ENCODE peak calls at places on chromosome 19, in four cellular contexts. One of them, this sample, is unnamed.

GRCh38 chr19:30562981-30563380 is 190.8 kb downstream of the ZNF536 start:
- DNase-seq in hippocampal formation: no peak
- DNase-seq in activated CD4-positive, alpha-beta T cell treated with anti-CD3 and anti-CD28 coated beads for 48 hours: no peak
- DNase-seq in K562: no peak
- DNase-seq in this sample: no peak

GRCh38 chr19:38143847-38144246 is 80.2 kb downstream of the DPF1 start:
- DNase-seq in hippocampal formation: no peak
- DNase-seq in activated CD4-positive, alpha-beta T cell treated with anti-CD3 and anti-CD28 coated beads for 48 hours: no peak
- DNase-seq in K562: no peak
- DNase-seq in this sample: no peak

GRCh38 chr19:35006342-35006998 is 6.3 kb downstream of the GRAMD1A start:
- DNase-seq in hippocampal formation: no peak
- DNase-seq in activated CD4-positive, alpha-beta T cell treated with anti-CD3 and anti-CD28 coated beads for 48 hours: no peak
- DNase-seq in K562: no peak
- DNase-seq in this sample: peak

GRCh38 chr19:18233224-18233825 is 7.1 kb upstream of the PDE4C start:
- DNase-seq in hippocampal formation: no peak
- DNase-seq in activated CD4-positive, alpha-beta T cell treated with anti-CD3 and anti-CD28 coated beads for 48 hours: peak
- DNase-seq in K562: peak
- DNase-seq in this sample: peak

GRCh38 chr19:38892841-38893240 is 6.6 kb downstream of the SIRT2 start:
- DNase-seq in hippocampal formation: no peak
- DNase-seq in activated CD4-positive, alpha-beta T cell treated with anti-CD3 and anti-CD28 coated beads for 48 hours: no peak
- DNase-seq in K562: no peak
- DNase-seq in this sample: no peak

GRCh38 chr19:43148233-43148632 is 38.1 kb downstream of the PSG5 start:
- DNase-seq in hippocampal formation: no peak
- DNase-seq in activated CD4-positive, alpha-beta T cell treated with anti-CD3 and anti-CD28 coated beads for 48 hours: no peak
- DNase-seq in K562: no peak
- DNase-seq in this sample: no peak

GRCh38 chr19:40716031-40716654 is 543 bp downstream of the COQ8B start:
- DNase-seq in hippocampal formation: no peak
- DNase-seq in activated CD4-positive, alpha-beta T cell treated with anti-CD3 and anti-CD28 coated beads for 48 hours: peak
- DNase-seq in K562: peak
- DNase-seq in this sample: peak

GRCh38 chr19:10625003-10625761 is at the start of gene SLC44A2:
- DNase-seq in hippocampal formation: peak
- DNase-seq in activated CD4-positive, alpha-beta T cell treated with anti-CD3 and anti-CD28 coated beads for 48 hours: no peak
- DNase-seq in K562: no peak
- DNase-seq in this sample: no peak

GRCh38 chr19:11191934-11192333 is 5.4 kb downstream of the KANK2 start:
- DNase-seq in hippocampal formation: no peak
- DNase-seq in activated CD4-positive, alpha-beta T cell treated with anti-CD3 and anti-CD28 coated beads for 48 hours: no peak
- DNase-seq in K562: no peak
- DNase-seq in this sample: no peak

GRCh38 chr19:13153627-13154240 is 3.5 kb downstream of the IER2 start:
- DNase-seq in hippocampal formation: no peak
- DNase-seq in activated CD4-positive, alpha-beta T cell treated with anti-CD3 and anti-CD28 coated beads for 48 hours: peak
- DNase-seq in K562: peak
- DNase-seq in this sample: no peak

GRCh38 chr19:3721131-3721899 is 13.1 kb downstream of the TJP3 start:
- DNase-seq in hippocampal formation: no peak
- DNase-seq in activated CD4-positive, alpha-beta T cell treated with anti-CD3 and anti-CD28 coated beads for 48 hours: peak
- DNase-seq in K562: peak
- DNase-seq in this sample: no peak

GRCh38 chr19:18362934-18363542 is 22.6 kb downstream of the PGPEP1 start:
- DNase-seq in hippocampal formation: no peak
- DNase-seq in activated CD4-positive, alpha-beta T cell treated with anti-CD3 and anti-CD28 coated beads for 48 hours: no peak
- DNase-seq in K562: no peak
- DNase-seq in this sample: no peak

GRCh38 chr19:52600639-52601024 is 30.5 kb downstream of the ZNF701 start:
- DNase-seq in hippocampal formation: no peak
- DNase-seq in activated CD4-positive, alpha-beta T cell treated with anti-CD3 and anti-CD28 coated beads for 48 hours: peak
- DNase-seq in K562: no peak
- DNase-seq in this sample: no peak

GRCh38 chr19:8259142-8259921 is 48.8 kb downstream of the CD320 start:
- DNase-seq in hippocampal formation: no peak
- DNase-seq in activated CD4-positive, alpha-beta T cell treated with anti-CD3 and anti-CD28 coated beads for 48 hours: no peak
- DNase-seq in K562: no peak
- DNase-seq in this sample: no peak

GRCh38 chr19:33297401-33298145 is 4.8 kb downstream of the CEBPA start:
- DNase-seq in hippocampal formation: no peak
- DNase-seq in activated CD4-positive, alpha-beta T cell treated with anti-CD3 and anti-CD28 coated beads for 48 hours: no peak
- DNase-seq in K562: no peak
- DNase-seq in this sample: no peak

GRCh38 chr19:35109395-35110112 is 6.1 kb upstream of the FXYD3 start:
- DNase-seq in hippocampal formation: peak
- DNase-seq in activated CD4-positive, alpha-beta T cell treated with anti-CD3 and anti-CD28 coated beads for 48 hours: no peak
- DNase-seq in K562: no peak
- DNase-seq in this sample: no peak

GRCh38 chr19:33465371-33465770 is 56.2 kb downstream of the PEPD start:
- DNase-seq in hippocampal formation: no peak
- DNase-seq in activated CD4-positive, alpha-beta T cell treated with anti-CD3 and anti-CD28 coated beads for 48 hours: no peak
- DNase-seq in K562: no peak
- DNase-seq in this sample: no peak

GRCh38 chr19:661427-662196 is 1.4 kb downstream of the RNF126 start:
- DNase-seq in hippocampal formation: no peak
- DNase-seq in activated CD4-positive, alpha-beta T cell treated with anti-CD3 and anti-CD28 coated beads for 48 hours: peak
- DNase-seq in K562: peak
- DNase-seq in this sample: no peak

GRCh38 chr19:17107546-17108452 is 32.2 kb downstream of the MYO9B start:
- DNase-seq in hippocampal formation: peak
- DNase-seq in activated CD4-positive, alpha-beta T cell treated with anti-CD3 and anti-CD28 coated beads for 48 hours: peak
- DNase-seq in K562: no peak
- DNase-seq in this sample: peak

GRCh38 chr19:46080561-46080960 is 39.8 kb upstream of the IGFL4 start:
- DNase-seq in hippocampal formation: no peak
- DNase-seq in activated CD4-positive, alpha-beta T cell treated with anti-CD3 and anti-CD28 coated beads for 48 hours: no peak
- DNase-seq in K562: no peak
- DNase-seq in this sample: peak

GRCh38 chr19:34171539-34171876 is 796 bp upstream of the LSM14A start:
- DNase-seq in hippocampal formation: no peak
- DNase-seq in activated CD4-positive, alpha-beta T cell treated with anti-CD3 and anti-CD28 coated beads for 48 hours: peak
- DNase-seq in K562: no peak
- DNase-seq in this sample: no peak

GRCh38 chr19:49631279-49631588 is 8.7 kb downstream of the RRAS start:
- DNase-seq in hippocampal formation: no peak
- DNase-seq in activated CD4-positive, alpha-beta T cell treated with anti-CD3 and anti-CD28 coated beads for 48 hours: no peak
- DNase-seq in K562: no peak
- DNase-seq in this sample: no peak

GRCh38 chr19:46384396-46384795 is 29.0 kb downstream of the CCDC8 start:
- DNase-seq in hippocampal formation: no peak
- DNase-seq in activated CD4-positive, alpha-beta T cell treated with anti-CD3 and anti-CD28 coated beads for 48 hours: peak
- DNase-seq in K562: no peak
- DNase-seq in this sample: no peak

GRCh38 chr19:58170860-58171259 is 12.0 kb upstream of the ZNF274 start:
- DNase-seq in hippocampal formation: no peak
- DNase-seq in activated CD4-positive, alpha-beta T cell treated with anti-CD3 and anti-CD28 coated beads for 48 hours: no peak
- DNase-seq in K562: no peak
- DNase-seq in this sample: peak

GRCh38 chr19:5360003-5360820 is 19.6 kb upstream of the PTPRS start:
- DNase-seq in hippocampal formation: no peak
- DNase-seq in activated CD4-positive, alpha-beta T cell treated with anti-CD3 and anti-CD28 coated beads for 48 hours: no peak
- DNase-seq in K562: no peak
- DNase-seq in this sample: no peak

GRCh38 chr19:41367848-41368301 is 3.9 kb upstream of the B9D2 start:
- DNase-seq in hippocampal formation: no peak
- DNase-seq in activated CD4-positive, alpha-beta T cell treated with anti-CD3 and anti-CD28 coated beads for 48 hours: no peak
- DNase-seq in K562: peak
- DNase-seq in this sample: peak

GRCh38 chr19:19329199-19329598 is 8.6 kb downstream of the MAU2 start:
- DNase-seq in hippocampal formation: no peak
- DNase-seq in activated CD4-positive, alpha-beta T cell treated with anti-CD3 and anti-CD28 coated beads for 48 hours: no peak
- DNase-seq in K562: no peak
- DNase-seq in this sample: no peak

GRCh38 chr19:38890686-38891085 is 8.7 kb downstream of the SIRT2 start:
- DNase-seq in hippocampal formation: no peak
- DNase-seq in activated CD4-positive, alpha-beta T cell treated with anti-CD3 and anti-CD28 coated beads for 48 hours: no peak
- DNase-seq in K562: no peak
- DNase-seq in this sample: no peak

GRCh38 chr19:55165952-55166529 is 372 bp downstream of the DNAAF3 start:
- DNase-seq in hippocampal formation: no peak
- DNase-seq in activated CD4-positive, alpha-beta T cell treated with anti-CD3 and anti-CD28 coated beads for 48 hours: peak
- DNase-seq in K562: peak
- DNase-seq in this sample: no peak

This sample was measured in T1000.